ENCODE peak calls at places on chromosomes 12 and 14, in seven cellular contexts. One of them, this sample, is unnamed.

GRCh38 chr14:70808023-70808401 is 1.3 kb downstream of the MAP3K9 start:
- DNase-seq in lung: peak
- DNase-seq in WTC11: peak
- DNase-seq in body of pancreas: peak
- DNase-seq in psoas muscle: no peak
- DNase-seq in brain microvascular endothelial cell: no peak
- DNase-seq in AG09309: no peak
- DNase-seq in this sample: peak

GRCh38 chr14:55233591-55233990 is 37.6 kb upstream of the FBXO34 start:
- DNase-seq in brain microvascular endothelial cell: no peak
- DNase-seq in psoas muscle: no peak
- DNase-seq in body of pancreas: no peak
- DNase-seq in lung: no peak
- DNase-seq in WTC11: no peak
- DNase-seq in AG09309: no peak
- DNase-seq in this sample: no peak

GRCh38 chr12:108482717-108483212 is 32.3 kb upstream of the FICD start:
- DNase-seq in brain microvascular endothelial cell: peak
- DNase-seq in psoas muscle: no peak
- DNase-seq in lung: no peak
- DNase-seq in body of pancreas: no peak
- DNase-seq in AG09309: peak
- DNase-seq in WTC11: peak
- DNase-seq in this sample: peak

GRCh38 chr14:92460916-92461579 is 52.5 kb upstream of the RIN3 start:
- DNase-seq in WTC11: no peak
- DNase-seq in AG09309: peak
- DNase-seq in lung: no peak
- DNase-seq in body of pancreas: no peak
- DNase-seq in brain microvascular endothelial cell: peak
- DNase-seq in psoas muscle: no peak
- DNase-seq in this sample: peak

GRCh38 chr14:29007990-29008389 is 241.4 kb downstream of the FOXG1 start:
- DNase-seq in brain microvascular endothelial cell: no peak
- DNase-seq in lung: no peak
- DNase-seq in WTC11: no peak
- DNase-seq in body of pancreas: no peak
- DNase-seq in AG09309: no peak
- DNase-seq in psoas muscle: no peak
- DNase-seq in this sample: no peak

GRCh38 chr14:51283402-51283825 is 43.4 kb downstream of the TMX1 start:
- DNase-seq in brain microvascular endothelial cell: peak
- DNase-seq in psoas muscle: no peak
- DNase-seq in WTC11: no peak
- DNase-seq in body of pancreas: no peak
- DNase-seq in lung: no peak
- DNase-seq in AG09309: peak
- DNase-seq in this sample: peak

GRCh38 chr12:130702966-130703732 is 12.9 kb downstream of the RIMBP2 start:
- DNase-seq in AG09309: no peak
- DNase-seq in psoas muscle: no peak
- DNase-seq in brain microvascular endothelial cell: no peak
- DNase-seq in WTC11: no peak
- DNase-seq in body of pancreas: no peak
- DNase-seq in lung: no peak
- DNase-seq in this sample: no peak

GRCh38 chr12:71045781-71046180 is 112.0 kb downstream of the TSPAN8 start:
- DNase-seq in AG09309: no peak
- DNase-seq in brain microvascular endothelial cell: peak
- DNase-seq in lung: no peak
- DNase-seq in psoas muscle: no peak
- DNase-seq in body of pancreas: no peak
- DNase-seq in WTC11: no peak
- DNase-seq in this sample: peak

GRCh38 chr12:90043264-90043663 is 334.6 kb upstream of the ATP2B1 start:
- DNase-seq in brain microvascular endothelial cell: peak
- DNase-seq in AG09309: no peak
- DNase-seq in psoas muscle: no peak
- DNase-seq in WTC11: no peak
- DNase-seq in lung: no peak
- DNase-seq in body of pancreas: no peak
- DNase-seq in this sample: peak

GRCh38 chr14:64701660-64702059 is 2.6 kb upstream of the PLEKHG3 start:
- DNase-seq in psoas muscle: no peak
- DNase-seq in brain microvascular endothelial cell: no peak
- DNase-seq in AG09309: no peak
- DNase-seq in lung: no peak
- DNase-seq in body of pancreas: peak
- DNase-seq in WTC11: no peak
- DNase-seq in this sample: no peak

GRCh38 chr12:5166976-5167375 is 123.3 kb downstream of the KCNA5 start:
- DNase-seq in lung: no peak
- DNase-seq in WTC11: no peak
- DNase-seq in psoas muscle: no peak
- DNase-seq in AG09309: peak
- DNase-seq in body of pancreas: no peak
- DNase-seq in brain microvascular endothelial cell: peak
- DNase-seq in this sample: peak

GRCh38 chr14:91142214-91142668 is 28.4 kb downstream of the DGLUCY start:
- DNase-seq in psoas muscle: no peak
- DNase-seq in lung: no peak
- DNase-seq in AG09309: no peak
- DNase-seq in body of pancreas: no peak
- DNase-seq in brain microvascular endothelial cell: no peak
- DNase-seq in WTC11: no peak
- DNase-seq in this sample: no peak

GRCh38 chr12:27245039-27245438 is 953 bp downstream of the STK38L start:
- DNase-seq in lung: no peak
- DNase-seq in brain microvascular endothelial cell: no peak
- DNase-seq in psoas muscle: no peak
- DNase-seq in AG09309: no peak
- DNase-seq in WTC11: no peak
- DNase-seq in body of pancreas: no peak
- DNase-seq in this sample: no peak

GRCh38 chr14:22656945-22657711 is 13.0 kb upstream of the OR6J1 start:
- DNase-seq in psoas muscle: no peak
- DNase-seq in AG09309: no peak
- DNase-seq in lung: no peak
- DNase-seq in body of pancreas: no peak
- DNase-seq in brain microvascular endothelial cell: peak
- DNase-seq in WTC11: no peak
- DNase-seq in this sample: peak

DNA sequence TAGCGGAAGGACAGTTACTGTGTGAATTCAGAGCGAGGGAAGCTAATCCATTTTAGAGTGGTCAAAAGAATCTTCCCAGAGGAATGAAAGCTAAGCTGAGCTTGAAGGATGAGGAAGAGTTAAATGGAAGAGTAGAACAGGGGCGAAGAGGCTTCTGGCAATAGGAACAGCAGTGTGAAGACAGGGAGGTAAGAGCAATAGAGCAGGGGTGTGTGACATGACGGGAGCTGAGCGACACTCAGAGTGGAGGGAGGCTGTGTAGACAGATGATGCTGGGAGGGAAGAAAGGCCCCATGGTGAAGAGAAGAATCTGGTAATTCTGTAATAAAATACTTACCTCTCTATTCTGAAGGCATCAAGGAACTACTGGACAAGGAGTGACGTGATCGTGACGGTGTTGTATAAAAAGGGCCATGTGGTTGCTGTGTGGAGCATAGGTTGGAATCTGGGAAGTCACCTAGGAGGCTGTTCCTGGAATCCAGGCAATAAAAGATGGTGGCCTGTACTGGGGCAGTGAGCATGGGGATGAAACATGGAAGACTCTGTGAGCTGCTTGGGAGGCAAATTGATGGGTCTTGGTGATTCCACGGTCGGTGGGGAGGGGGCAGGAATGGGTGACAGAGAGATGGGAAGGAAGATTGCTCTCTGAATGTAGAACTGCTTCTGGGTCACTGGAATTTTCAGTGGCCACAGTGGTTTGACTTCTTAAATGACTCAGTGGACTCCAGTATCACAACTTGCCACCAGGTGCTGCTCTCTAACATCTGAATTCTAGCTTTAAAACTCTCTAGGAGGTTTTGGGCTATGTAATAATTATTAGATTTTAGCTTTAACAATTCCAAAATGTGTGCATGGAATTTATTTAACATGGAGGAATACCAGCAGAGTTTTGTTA is 164.1 kb downstream of the ATP23 start:
- DNase-seq in brain microvascular endothelial cell: peak
- DNase-seq in WTC11: no peak
- DNase-seq in body of pancreas: no peak
- DNase-seq in psoas muscle: no peak
- DNase-seq in lung: no peak
- DNase-seq in AG09309: no peak
- DNase-seq in this sample: peak
- TF ChIP-seq CTCF in brain microvascular endothelial cell: peak
- TF ChIP-seq CTCF in WTC11: no peak
- TF ChIP-seq CTCF in body of pancreas: no peak
- TF ChIP-seq CTCF in psoas muscle: peak
- TF ChIP-seq CTCF in lung: no peak
- TF ChIP-seq CTCF in AG09309: peak
- TF ChIP-seq CTCF in this sample: peak

DNA sequence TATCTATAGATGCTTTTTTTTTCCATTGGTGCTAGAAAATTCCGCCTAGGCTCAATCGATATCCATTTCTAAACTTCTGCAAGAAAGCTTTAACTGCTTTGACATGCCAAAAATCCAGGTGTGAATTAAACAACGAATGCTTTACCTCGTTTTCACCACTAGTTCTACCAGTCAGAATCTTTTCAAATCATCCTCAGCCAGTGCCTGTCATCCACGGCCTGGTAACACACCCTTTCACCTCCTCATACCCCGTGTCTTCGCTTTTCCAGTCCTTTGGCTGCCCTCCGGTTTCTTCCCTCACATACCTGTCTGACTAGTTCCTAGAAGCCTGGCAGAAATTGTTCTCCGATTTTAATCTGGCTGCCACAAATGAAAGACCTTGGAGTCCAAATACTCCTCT is 1.4 kb upstream of the PHC1 start:
- DNase-seq in lung: no peak
- DNase-seq in body of pancreas: peak
- DNase-seq in AG09309: no peak
- DNase-seq in brain microvascular endothelial cell: no peak
- DNase-seq in psoas muscle: no peak
- DNase-seq in WTC11: peak
- DNase-seq in this sample: no peak
- TF ChIP-seq CTCF in lung: no peak
- TF ChIP-seq CTCF in body of pancreas: no peak
- TF ChIP-seq CTCF in AG09309: no peak
- TF ChIP-seq CTCF in brain microvascular endothelial cell: peak
- TF ChIP-seq CTCF in psoas muscle: no peak
- TF ChIP-seq CTCF in WTC11: peak
- TF ChIP-seq CTCF in this sample: peak

GRCh38 chr14:60722163-60722835 is 1.9 kb downstream of the SIX4 start:
- DNase-seq in lung: peak
- DNase-seq in psoas muscle: peak
- DNase-seq in body of pancreas: peak
- DNase-seq in WTC11: peak
- DNase-seq in AG09309: no peak
- DNase-seq in brain microvascular endothelial cell: peak
- DNase-seq in this sample: peak

GRCh38 chr14:60720962-60721330 is 3.2 kb downstream of the SIX4 start:
- DNase-seq in brain microvascular endothelial cell: no peak
- DNase-seq in AG09309: no peak
- DNase-seq in WTC11: no peak
- DNase-seq in lung: no peak
- DNase-seq in psoas muscle: no peak
- DNase-seq in body of pancreas: no peak
- DNase-seq in this sample: no peak

GRCh38 chr14:60720391-60720790 is 3.8 kb downstream of the SIX4 start:
- DNase-seq in body of pancreas: no peak
- DNase-seq in WTC11: no peak
- DNase-seq in brain microvascular endothelial cell: no peak
- DNase-seq in psoas muscle: no peak
- DNase-seq in AG09309: no peak
- DNase-seq in lung: no peak
- DNase-seq in this sample: no peak

GRCh38 chr14:60722836-60723217 is 1.3 kb downstream of the SIX4 start:
- DNase-seq in lung: no peak
- DNase-seq in body of pancreas: peak
- DNase-seq in WTC11: peak
- DNase-seq in brain microvascular endothelial cell: no peak
- DNase-seq in AG09309: no peak
- DNase-seq in psoas muscle: peak
- DNase-seq in this sample: peak

DNA sequence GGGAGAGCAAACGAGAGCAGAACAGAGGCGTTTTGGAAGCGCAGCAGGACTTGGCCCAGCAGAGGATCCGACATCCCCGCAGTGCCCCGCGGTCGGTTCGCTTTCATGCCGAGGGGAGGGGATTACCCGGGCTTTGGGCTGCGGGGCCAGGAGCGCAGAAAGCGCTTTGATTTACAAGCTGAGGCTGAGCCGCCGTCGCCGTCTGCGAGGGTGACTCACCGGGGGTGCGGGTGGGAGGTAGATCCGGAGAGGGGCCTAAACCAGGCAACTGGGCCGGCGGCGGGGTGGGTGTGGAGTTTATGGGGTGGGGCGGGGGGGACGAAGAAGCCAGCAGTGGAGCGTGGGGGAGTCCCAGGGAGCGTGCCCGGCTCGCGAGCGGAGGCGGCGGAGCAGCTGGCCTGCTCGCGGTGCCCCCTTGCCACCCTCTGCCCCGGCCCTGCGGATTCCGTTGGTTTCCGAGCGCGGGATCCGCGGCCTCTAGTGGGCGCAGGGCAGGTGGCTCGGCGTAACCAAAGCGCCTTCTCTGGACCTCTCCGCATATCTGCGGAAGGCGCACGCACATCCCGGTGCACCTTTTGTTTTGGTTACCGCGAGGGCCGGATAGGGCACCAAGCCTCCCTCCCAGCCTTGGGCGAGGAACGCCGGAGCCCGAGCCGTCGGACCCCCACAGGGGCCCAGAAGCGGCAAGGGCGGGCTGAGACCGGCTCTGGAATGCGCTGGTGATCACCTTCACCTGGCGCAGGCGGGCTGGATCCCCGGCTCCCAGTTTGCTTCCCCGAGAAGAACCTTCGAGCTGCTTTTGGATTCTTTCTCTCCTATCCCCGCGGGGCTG is 2.6 kb downstream of the SIX4 start:
- DNase-seq in lung: peak
- DNase-seq in psoas muscle: peak
- DNase-seq in body of pancreas: peak
- DNase-seq in AG09309: no peak
- DNase-seq in brain microvascular endothelial cell: peak
- DNase-seq in WTC11: peak
- DNase-seq in this sample: peak
- TF ChIP-seq CTCF in lung: no peak
- TF ChIP-seq CTCF in psoas muscle: peak
- TF ChIP-seq CTCF in body of pancreas: peak
- TF ChIP-seq CTCF in AG09309: peak
- TF ChIP-seq CTCF in brain microvascular endothelial cell: peak
- TF ChIP-seq CTCF in WTC11: no peak
- TF ChIP-seq CTCF in this sample: peak

DNA sequence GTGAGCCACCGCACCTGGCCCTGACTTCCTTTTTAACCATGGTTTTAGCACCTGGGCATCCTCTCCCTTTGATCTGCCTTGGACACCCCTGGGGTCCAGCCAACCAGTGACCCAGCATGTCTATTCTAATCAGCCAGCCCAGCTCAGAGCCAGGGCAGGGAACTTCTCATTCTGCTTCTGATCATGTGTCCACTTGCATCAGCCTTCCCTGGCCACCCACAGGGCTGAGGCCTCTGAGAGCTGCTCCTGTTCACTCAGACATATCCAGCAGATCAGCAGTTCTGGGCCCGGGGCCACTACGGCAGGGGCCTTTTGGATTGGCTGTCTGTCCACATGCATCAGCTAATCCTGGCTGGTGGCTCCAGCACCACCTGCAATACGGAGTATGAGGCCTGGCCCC is 117.9 kb upstream of the MAP1LC3B2 start:
- DNase-seq in brain microvascular endothelial cell: no peak
- DNase-seq in lung: no peak
- DNase-seq in AG09309: no peak
- DNase-seq in body of pancreas: no peak
- DNase-seq in psoas muscle: no peak
- DNase-seq in WTC11: no peak
- DNase-seq in this sample: peak
- TF ChIP-seq CTCF in brain microvascular endothelial cell: no peak
- TF ChIP-seq CTCF in lung: no peak
- TF ChIP-seq CTCF in AG09309: no peak
- TF ChIP-seq CTCF in body of pancreas: no peak
- TF ChIP-seq CTCF in psoas muscle: no peak
- TF ChIP-seq CTCF in WTC11: no peak
- TF ChIP-seq CTCF in this sample: no peak